ENCODE peak calls at places on chromosomes 13 and 19, in five cellular contexts. One of them, this sample, is unnamed.

GRCh38 chr13:51534075-51534817 is 50.0 kb upstream of the WDFY2 start:
- DNase-seq in lower leg skin: no peak
- DNase-seq in tibial nerve: no peak
- DNase-seq in IMR-90: no peak
- DNase-seq in transverse colon: peak; percentile 32
- DNase-seq in this sample: no peak

GRCh38 chr19:19591133-19591825 is 27.2 kb downstream of the PBX4 start:
- DNase-seq in transverse colon: peak; percentile 35
- DNase-seq in lower leg skin: no peak
- DNase-seq in IMR-90: peak; percentile 99
- DNase-seq in tibial nerve: no peak
- DNase-seq in this sample: no peak

GRCh38 chr19:50399368-50399745 is 15.2 kb downstream of the POLD1 start:
- DNase-seq in lower leg skin: no peak
- DNase-seq in transverse colon: no peak
- DNase-seq in IMR-90: no peak
- DNase-seq in tibial nerve: no peak
- DNase-seq in this sample: no peak

GRCh38 chr13:32150794-32151193 is 119.2 kb downstream of the FRY start:
- DNase-seq in transverse colon: peak; percentile 33
- DNase-seq in lower leg skin: peak; percentile 93
- DNase-seq in tibial nerve: peak; percentile 39
- DNase-seq in IMR-90: peak; percentile 54
- DNase-seq in this sample: no peak

GRCh38 chr13:42041017-42041683 is 7.3 kb upstream of the DGKH start:
- DNase-seq in tibial nerve: no peak
- DNase-seq in IMR-90: peak; percentile 44
- DNase-seq in lower leg skin: peak; percentile 90
- DNase-seq in transverse colon: peak; percentile 73
- DNase-seq in this sample: peak; percentile 60

GRCh38 chr19:46513461-46514236 is 18.0 kb upstream of the PNMA8B start:
- DNase-seq in lower leg skin: peak; percentile 97
- DNase-seq in tibial nerve: peak; percentile 42
- DNase-seq in transverse colon: peak; percentile 83
- DNase-seq in IMR-90: peak; percentile 51
- DNase-seq in this sample: peak; percentile 71

GRCh38 chr19:51564791-51565190 is 6.3 kb upstream of the ZNF175 start:
- DNase-seq in tibial nerve: no peak
- DNase-seq in transverse colon: no peak
- DNase-seq in lower leg skin: no peak
- DNase-seq in IMR-90: no peak
- DNase-seq in this sample: no peak

GRCh38 chr13:80239571-80240255 is 101.2 kb downstream of the SPRY2 start:
- DNase-seq in lower leg skin: no peak
- DNase-seq in transverse colon: no peak
- DNase-seq in IMR-90: peak; percentile 2
- DNase-seq in tibial nerve: no peak
- DNase-seq in this sample: no peak

GRCh38 chr19:45103625-45104319 is 10.8 kb downstream of the PPP1R37 start:
- DNase-seq in transverse colon: no peak
- DNase-seq in IMR-90: no peak
- DNase-seq in tibial nerve: no peak
- DNase-seq in lower leg skin: no peak
- DNase-seq in this sample: no peak

GRCh38 chr19:47589824-47590223 is 16.9 kb upstream of the ZNF541 start:
- DNase-seq in lower leg skin: no peak
- DNase-seq in tibial nerve: no peak
- DNase-seq in transverse colon: no peak
- DNase-seq in IMR-90: no peak
- DNase-seq in this sample: no peak

GRCh38 chr19:47598407-47599349 is 10.3 kb upstream of the BICRA start:
- DNase-seq in tibial nerve: no peak
- DNase-seq in transverse colon: peak; percentile 59
- DNase-seq in lower leg skin: peak; percentile 89
- DNase-seq in IMR-90: peak; percentile 96
- DNase-seq in this sample: no peak

GRCh38 chr19:47595937-47596336 is 13.0 kb upstream of the BICRA start:
- DNase-seq in transverse colon: no peak
- DNase-seq in tibial nerve: no peak
- DNase-seq in lower leg skin: no peak
- DNase-seq in IMR-90: no peak
- DNase-seq in this sample: no peak

DNA sequence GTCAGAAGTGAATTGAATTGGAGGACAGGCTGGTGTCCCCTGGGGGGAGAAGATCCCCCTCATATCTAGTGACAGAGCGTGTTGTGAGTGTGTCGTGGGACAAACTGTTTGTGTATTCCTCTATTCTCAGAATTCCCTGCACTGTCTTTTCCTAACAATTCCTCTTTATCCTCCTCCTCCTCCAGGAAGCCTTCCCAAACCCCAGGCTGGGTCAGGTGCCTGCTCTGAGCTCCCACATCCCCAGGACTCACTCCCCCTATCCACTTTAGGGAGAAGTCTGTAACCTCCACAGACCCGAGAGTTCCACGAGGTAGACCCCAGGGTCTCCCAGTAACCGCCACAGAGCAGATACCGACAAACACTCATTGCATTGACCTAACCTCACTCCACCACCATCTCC is 15.1 kb upstream of the BICRA start:
- DNase-seq in lower leg skin: no peak
- DNase-seq in IMR-90: no peak
- DNase-seq in transverse colon: no peak
- DNase-seq in tibial nerve: no peak
- DNase-seq in this sample: no peak
- TF ChIP-seq POLR2A in lower leg skin: no peak
- TF ChIP-seq POLR2A in IMR-90: no peak
- TF ChIP-seq POLR2A in transverse colon: no peak
- TF ChIP-seq POLR2A in tibial nerve: no peak
- TF ChIP-seq POLR2A in this sample: no peak

DNA sequence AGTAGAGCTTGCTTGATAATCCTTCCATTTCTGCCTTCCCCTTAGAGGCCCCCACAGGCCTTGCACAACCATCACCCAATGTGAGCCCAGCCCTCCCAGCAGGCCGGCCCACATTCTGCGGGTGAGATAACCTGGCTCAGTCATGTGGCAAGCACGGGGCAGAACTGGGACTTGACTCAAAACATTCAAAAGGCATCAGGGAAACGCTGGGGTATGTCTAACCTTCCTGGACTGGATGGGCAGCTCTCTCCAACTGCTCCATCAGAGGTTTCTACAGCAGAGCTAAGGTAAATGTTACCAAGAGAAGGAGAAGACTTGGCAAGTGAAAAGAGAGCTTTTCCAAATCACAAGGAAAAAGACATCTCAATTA is 24.8 kb downstream of the EPS15L1 start:
- DNase-seq in IMR-90: peak; percentile 91
- DNase-seq in tibial nerve: peak; percentile 78
- DNase-seq in transverse colon: peak; percentile 50
- DNase-seq in lower leg skin: peak; percentile 95
- DNase-seq in this sample: peak; percentile 94
- TF ChIP-seq POLR2A in IMR-90: no peak
- TF ChIP-seq POLR2A in tibial nerve: no peak
- TF ChIP-seq POLR2A in transverse colon: no peak
- TF ChIP-seq POLR2A in lower leg skin: no peak
- TF ChIP-seq POLR2A in this sample: peak; percentile 63

GRCh38 chr19:5035105-5035761 is 66.3 kb downstream of the KDM4B start:
- DNase-seq in lower leg skin: no peak
- DNase-seq in IMR-90: no peak
- DNase-seq in transverse colon: no peak
- DNase-seq in tibial nerve: no peak
- DNase-seq in this sample: no peak
- TF ChIP-seq POLR2A in lower leg skin: no peak
- TF ChIP-seq POLR2A in IMR-90: no peak
- TF ChIP-seq POLR2A in transverse colon: no peak
- TF ChIP-seq POLR2A in tibial nerve: no peak
- TF ChIP-seq POLR2A in this sample: no peak

GRCh38 chr13:113490496-113491417 is at the start of gene DCUN1D2:
- DNase-seq in transverse colon: peak; percentile 94
- DNase-seq in lower leg skin: peak; percentile 98
- DNase-seq in IMR-90: peak; percentile 96
- DNase-seq in tibial nerve: peak; percentile 84
- DNase-seq in this sample: peak; percentile 95
- TF ChIP-seq POLR2A in transverse colon: peak; percentile 80
- TF ChIP-seq POLR2A in lower leg skin: peak; percentile 58
- TF ChIP-seq POLR2A in IMR-90: peak; percentile 35
- TF ChIP-seq POLR2A in tibial nerve: peak; percentile 38
- TF ChIP-seq POLR2A in this sample: peak; percentile 75

GRCh38 chr13:106535552-106536243 is at the start of gene EFNB2:
- DNase-seq in lower leg skin: peak; percentile 96
- DNase-seq in tibial nerve: peak; percentile 69
- DNase-seq in IMR-90: peak; percentile 88
- DNase-seq in transverse colon: peak; percentile 93
- DNase-seq in this sample: peak; percentile 93
- TF ChIP-seq POLR2A in lower leg skin: no peak
- TF ChIP-seq POLR2A in tibial nerve: peak; percentile 92
- TF ChIP-seq POLR2A in IMR-90: peak; percentile 97
- TF ChIP-seq POLR2A in transverse colon: peak; percentile 62
- TF ChIP-seq POLR2A in this sample: peak; percentile 19